ENCODE peak calls at places on chromosomes 1 and 21, in six cellular contexts. Z is neuronal stem cell, D is H9, O is IMR-90, T is H1, P is mesenchymal stem cell. J is an unnamed sample.

GRCh38 chr1:203769505-203770343 is 4.7 kb downstream of the LAX1 start:
- DNase-seq in Z (no peak), D (no peak), O (peak; percentile 94), T (no peak), P (peak; percentile 67), J (peak; percentile 53)

GRCh38 chr1:205229399-205229861 is 1.7 kb downstream of the TMCC2 start:
- DNase-seq in Z (peak; percentile 47), D (peak; percentile 88), O (peak; percentile 57), T (no peak), P (peak; percentile 55), J (peak; percentile 48)

GRCh38 chr1:91501527-91501859 is 842 bp downstream of the CDC7 start:
- DNase-seq in Z (no peak), D (no peak), O (peak; percentile 32), T (no peak), P (no peak), J (no peak)

GRCh38 chr1:211135342-211135950 is 1.5 kb upstream of the KCNH1 start:
- DNase-seq in Z (peak; percentile 23), D (no peak), O (peak; percentile 70), T (no peak), P (peak; percentile 65), J (peak; percentile 75)

GRCh38 chr1:59477867-59478266 is 181.0 kb downstream of the FGGY start:
- DNase-seq in Z (no peak), D (no peak), O (no peak), T (no peak), P (no peak), J (no peak)

GRCh38 chr1:161185282-161185682 is 8.0 kb upstream of the B4GALT3 start:
- DNase-seq in Z (no peak), D (no peak), O (peak; percentile 67), T (no peak), P (peak; percentile 88), J (peak; percentile 37)

GRCh38 chr1:119647228-119647733 is 785 bp downstream of the ZNF697 start:
- DNase-seq in Z (no peak), D (no peak), O (no peak), T (no peak), P (no peak), J (peak; percentile 3)

GRCh38 chr1:165851034-165851658 is 23.7 kb downstream of the UCK2 start:
- DNase-seq in Z (no peak), D (no peak), O (peak; percentile 40), T (no peak), P (peak; percentile 41), J (peak; percentile 63)

GRCh38 chr1:99170516-99170915 is 93.8 kb upstream of the PLPPR4 start:
- DNase-seq in Z (no peak), D (no peak), O (peak; percentile 66), T (no peak), P (peak; percentile 6), J (peak; percentile 67)

GRCh38 chr1:90458023-90458422 is 259.1 kb downstream of the BARHL2 start:
- DNase-seq in Z (no peak), D (no peak), O (no peak), T (no peak), P (no peak), J (no peak)

GRCh38 chr21:16634522-16634914 is 878.3 kb upstream of the CXADR start:
- DNase-seq in Z (no peak), D (peak; percentile 47), O (no peak), T (peak; percentile 15), P (no peak), J (no peak)

GRCh38 chr1:191662746-191663145 is 495.5 kb upstream of the RGS18 start:
- DNase-seq in Z (no peak), D (no peak), O (no peak), T (no peak), P (no peak), J (no peak)

GRCh38 chr1:99005537-99005942 is 879 bp upstream of the PLPPR5 start:
- DNase-seq in Z (peak; percentile 41), D (peak; percentile 42), O (no peak), T (no peak), P (peak; percentile 12), J (no peak)

GRCh38 chr1:93694833-93695232 is 13.2 kb upstream of the BCAR3 start:
- DNase-seq in Z (no peak), D (peak; percentile 58), O (no peak), T (no peak), P (no peak), J (no peak)

GRCh38 chr1:34113887-34114286 is 51.1 kb downstream of the CSMD2 start:
- DNase-seq in Z (peak; percentile 20), D (peak; percentile 61), O (no peak), T (no peak), P (no peak), J (peak; percentile 79)

GRCh38 chr1:66197785-66198184 is 336.2 kb upstream of the SGIP1 start:
- DNase-seq in Z (no peak), D (no peak), O (no peak), T (no peak), P (no peak), J (no peak)

GRCh38 chr1:229407206-229408026 is 26.5 kb downstream of the ACTA1 start:
- DNase-seq in Z (no peak), D (no peak), O (no peak), T (no peak), P (peak; percentile 7), J (peak; percentile 58)

GRCh38 chr1:41707793-41708192 is 210.9 kb downstream of the HIVEP3 start:
- DNase-seq in Z (no peak), D (no peak), O (no peak), T (no peak), P (no peak), J (no peak)
- H2AK5ac ChIP-seq in Z (no peak overlapping the region), D (no peak overlapping the region), O (no peak overlapping the region), T (no peak overlapping the region), P (no peak overlapping the region), J (no peak overlapping the region)

GRCh38 chr1:57133686-57134085 is 167.9 kb upstream of the C8B start:
- DNase-seq in Z (no peak), D (no peak), O (peak; percentile 28), T (no peak), P (no peak), J (no peak)
- H3K14ac ChIP-seq in Z (no peak overlapping the region), D (no peak overlapping the region), O (no peak overlapping the region), T (no peak overlapping the region), P (no peak overlapping the region), J (no peak overlapping the region)

GRCh38 chr1:232549998-232550397 is 79.9 kb downstream of the SIPA1L2 start:
- DNase-seq in Z (no peak), D (no peak), O (no peak), T (no peak), P (no peak), J (no peak)

GRCh38 chr1:232553050-232553754 is 76.7 kb downstream of the SIPA1L2 start:
- DNase-seq in Z (no peak), D (no peak), O (peak; percentile 52), T (no peak), P (peak; percentile 50), J (no peak)

GRCh38 chr1:232551281-232551835 is 78.6 kb downstream of the SIPA1L2 start:
- DNase-seq in Z (no peak), D (no peak), O (no peak), T (no peak), P (peak; percentile 61), J (peak; percentile 69)

GRCh38 chr1:232547938-232548484 is 81.9 kb downstream of the SIPA1L2 start:
- DNase-seq in Z (no peak), D (no peak), O (peak; percentile 22), T (no peak), P (no peak), J (no peak)

DNA sequence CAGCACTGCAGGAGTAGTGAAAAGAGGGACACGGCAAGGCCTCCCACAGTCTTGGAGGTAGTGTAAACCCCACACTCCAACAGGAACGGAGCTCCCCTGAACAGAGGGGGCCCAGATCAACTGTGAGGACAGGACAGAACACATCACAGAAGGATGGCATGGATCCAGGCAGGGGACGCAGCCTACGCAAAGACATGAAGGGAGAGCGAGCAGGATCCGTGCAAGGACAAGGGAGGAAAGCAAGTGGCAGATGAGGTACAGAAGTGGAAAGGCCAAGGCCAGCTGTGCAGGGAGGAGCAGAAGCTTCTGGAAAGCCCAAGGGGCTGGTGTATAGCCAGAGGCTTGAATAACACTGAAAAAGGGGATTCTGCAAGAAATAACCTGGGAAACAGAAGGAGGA is 81.3 kb downstream of the SIPA1L2 start:
- DNase-seq in Z (no peak), D (no peak), O (no peak), T (no peak), P (no peak), J (no peak)
- H2AK5ac ChIP-seq in Z (no peak overlapping the region), D (no peak overlapping the region), O (peak overlapping the region; percentile 60), T (peak overlapping the region; percentile 96), P (no peak overlapping the region), J (no peak overlapping the region)

DNA sequence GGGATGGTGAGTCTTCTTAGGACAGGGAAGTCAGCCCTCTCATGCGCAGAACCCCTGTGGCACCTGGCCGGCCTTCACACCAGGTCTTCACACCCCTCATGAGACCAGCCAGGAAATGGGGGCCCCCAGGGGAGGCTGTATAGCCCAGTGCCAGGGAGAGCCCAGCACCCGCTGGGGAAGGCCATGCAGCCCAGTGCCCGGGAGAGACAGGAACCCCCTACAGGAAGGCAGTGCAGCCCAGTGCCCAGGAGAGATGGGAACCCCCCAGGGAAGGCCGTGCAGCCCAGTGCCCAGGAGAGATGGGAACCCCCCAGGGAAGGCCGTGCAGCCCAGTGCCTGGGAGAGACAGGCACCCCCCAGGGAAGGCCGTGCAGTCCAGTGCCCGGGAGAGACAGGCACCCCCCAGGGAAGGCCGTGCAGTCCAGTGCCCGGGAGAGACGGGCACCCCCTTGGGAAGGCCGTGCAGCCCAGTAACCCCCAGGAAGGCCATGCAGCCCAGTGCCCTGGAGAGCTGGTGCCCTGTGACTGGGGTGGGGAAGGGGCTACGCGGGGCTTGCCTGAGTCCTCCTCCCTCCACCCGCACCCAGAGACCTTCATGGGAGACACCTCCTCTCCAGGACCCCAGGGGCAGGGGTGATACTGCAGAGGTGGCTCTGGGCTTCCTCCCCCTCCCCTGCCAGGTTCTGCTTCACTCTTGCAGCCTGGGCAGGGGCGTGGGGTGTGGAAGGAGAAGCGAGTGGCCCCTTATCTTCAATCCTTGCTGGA is 110.5 kb upstream of the COL6A1 start:
- DNase-seq in Z (no peak), D (peak; percentile 17), O (no peak), T (no peak), P (no peak), J (no peak)
- H3K14ac ChIP-seq in Z (peak overlapping the region; percentile 72), D (no peak overlapping the region), O (peak overlapping the region; percentile 94), T (no peak overlapping the region), P (peak overlapping the region; percentile 29), J (no peak overlapping the region)

J was measured in trophoblast cell.